ENCODE peak calls at places on chromosomes 1 and 21, in eight cellular contexts. B is AG10803, G is NAMALWA, L is frontal cortex, K is HS-5, V is Right ventricle myocardium superior, C is iPS DF 6.9, T is left kidney. J is an unnamed sample.

GRCh38 chr1:17711577-17711910 is 43.6 kb upstream of the ACTL8 start:
- DNase-seq in T (no peak), L (no peak), G (no peak), V (no peak), K (no peak), B (no peak), C (no peak), J (no peak)

GRCh38 chr1:7471836-7472235 is 299.3 kb upstream of the VAMP3 start:
- DNase-seq in G (no peak), L (no peak), B (peak), K (no peak), T (no peak), V (no peak), C (no peak), J (no peak)

GRCh38 chr1:11340248-11340632 is 67.2 kb downstream of the UBIAD1 start:
- DNase-seq in T (no peak), V (no peak), B (no peak), L (no peak), G (no peak), C (no peak), K (no peak), J (no peak)

GRCh38 chr1:188669715-188670114 is 1807.9 kb downstream of the BRINP3 start:
- DNase-seq in L (no peak), V (no peak), G (no peak), K (no peak), B (no peak), C (no peak), T (no peak), J (no peak)

GRCh38 chr1:55049271-55049913 is 10.0 kb downstream of the PCSK9 start:
- DNase-seq in G (no peak), B (no peak), L (no peak), V (no peak), K (no peak), T (no peak), C (no peak), J (no peak)

GRCh38 chr1:230160957-230161771 is 94.1 kb downstream of the GALNT2 start:
- DNase-seq in T (no peak), K (no peak), B (no peak), L (no peak), V (peak), C (no peak), G (no peak), J (no peak)

GRCh38 chr1:25706146-25707089 is 89.8 kb downstream of the MAN1C1 start:
- DNase-seq in K (no peak), L (no peak), C (no peak), V (no peak), B (no peak), T (no peak), G (no peak), J (peak)

GRCh38 chr1:143665606-143666005 is 306.2 kb downstream of the FAM72C start:
- DNase-seq in L (no peak), K (no peak), T (no peak), G (no peak), B (no peak), V (no peak), C (no peak), J (no peak)

GRCh38 chr1:39277876-39278275 is 73.4 kb downstream of the MACF1 start:
- DNase-seq in V (no peak), T (no peak), C (no peak), K (no peak), G (no peak), B (no peak), L (no peak), J (no peak)

GRCh38 chr1:63323866-63324778 is 1.8 kb downstream of the FOXD3 start:
- DNase-seq in C (no peak), K (no peak), T (peak), V (no peak), L (no peak), B (no peak), G (no peak), J (no peak)

GRCh38 chr1:109610609-109611307 is 8.7 kb downstream of the GNAT2 start:
- DNase-seq in C (no peak), B (peak), T (peak), L (no peak), G (no peak), K (peak), V (no peak), J (no peak)

GRCh38 chr1:30976143-30976542 is 67.6 kb upstream of the SDC3 start:
- DNase-seq in B (peak), G (peak), T (no peak), C (no peak), K (no peak), L (no peak), V (no peak), J (no peak)

GRCh38 chr1:39196244-39197215 is 8.0 kb upstream of the MACF1 start:
- DNase-seq in K (no peak), L (no peak), B (peak), V (no peak), G (peak), C (no peak), T (no peak), J (no peak)

GRCh38 chr1:243246916-243247315 is 8.2 kb downstream of the CEP170 start:
- DNase-seq in V (no peak), L (no peak), B (peak), C (no peak), T (no peak), K (no peak), G (peak), J (no peak)

GRCh38 chr1:183027791-183028190 is 4.6 kb downstream of the LAMC1 start:
- DNase-seq in C (no peak), G (no peak), T (no peak), K (no peak), L (no peak), V (no peak), B (no peak), J (no peak)

GRCh38 chr1:103457856-103458255 is 67.6 kb upstream of the RNPC3 start:
- DNase-seq in G (no peak), V (no peak), T (peak), K (no peak), C (peak), B (no peak), L (no peak), J (no peak)

GRCh38 chr1:46725736-46726108 is 6.8 kb upstream of the EFCAB14 start:
- DNase-seq in K (peak), G (no peak), T (no peak), B (peak), V (no peak), C (no peak), L (no peak), J (no peak)

GRCh38 chr1:172826096-172826741 is 167.3 kb downstream of the FASLG start:
- DNase-seq in L (peak), T (peak), K (peak), V (no peak), G (peak), C (peak), B (peak), J (no peak)

GRCh38 chr21:34722684-34723300 is 54.0 kb downstream of the CLIC6 start:
- DNase-seq in B (no peak), L (no peak), T (no peak), G (peak), C (no peak), V (no peak), K (no peak), J (no peak)